ENCODE peak calls at places on chromosome X, in five cellular contexts. D is CD8-positive, alpha-beta memory T cell; E is breast epithelium; P is mucosa of descending colon; H is heart right ventricle. X is an unnamed sample. For H3K9me3, the result is how much of the 10 kb centered on the place peaks cover.

GRCh38 chrX:121009764-121010163 is 24.2 kb upstream of the CT47A1 start:
- DNase-seq in D (no peak), P (no peak), E (no peak), H (no peak), X (no peak)

GRCh38 chrX:100658936-100659335 is 14.9 kb downstream of the SRPX2 start:
- DNase-seq in D (no peak), P (no peak), E (no peak), H (no peak), X (no peak)

GRCh38 chrX:25858273-25858880 is 279.8 kb upstream of the MAGEB18 start:
- DNase-seq in P (no peak), H (no peak), E (no peak), D (no peak), X (no peak)

GRCh38 chrX:131565909-131566308 is 22.0 kb downstream of the OR13H1 start:
- DNase-seq in D (no peak), H (no peak), E (no peak), P (no peak), X (no peak)

GRCh38 chrX:12693754-12694153 is 97.5 kb upstream of the PRPS2 start:
- DNase-seq in E (no peak), H (no peak), D (no peak), P (no peak), X (no peak)

GRCh38 chrX:83916525-83916924 is 55.6 kb downstream of the CYLC1 start:
- DNase-seq in P (no peak), H (no peak), E (no peak), D (no peak), X (no peak)

GRCh38 chrX:14497184-14497666 is 32.1 kb upstream of the GLRA2 start:
- DNase-seq in E (no peak), H (no peak), P (no peak), D (no peak), X (no peak)

GRCh38 chrX:112779139-112779538 is 61.5 kb downstream of the AMOT start:
- DNase-seq in H (no peak), D (no peak), E (no peak), P (no peak), X (no peak)

GRCh38 chrX:18983711-18984380 is at the start of gene PHKA2:
- DNase-seq in P (peak), E (peak), H (peak), D (peak), X (no peak)

GRCh38 chrX:72080150-72080549 is 51.6 kb downstream of the RTL5 start:
- DNase-seq in E (no peak), D (no peak), P (no peak), H (no peak), X (no peak)

GRCh38 chrX:123138473-123138872 is 45.6 kb upstream of the GRIA3 start:
- DNase-seq in H (no peak), E (no peak), D (no peak), P (no peak), X (no peak)

GRCh38 chrX:20414781-20415445 is 148.2 kb upstream of the RPS6KA3 start:
- DNase-seq in P (no peak), D (peak), E (no peak), H (no peak), X (no peak)

GRCh38 chrX:138769918-138770317 is 58.4 kb upstream of the FGF13 start:
- DNase-seq in D (no peak), H (no peak), E (no peak), P (no peak), X (no peak)

GRCh38 chrX:153608376-153608775 is 9.4 kb upstream of the CCNQ start:
- DNase-seq in P (no peak), D (no peak), H (no peak), E (no peak), X (no peak)

GRCh38 chrX:10677490-10677889 is 57.1 kb upstream of the MID1 start:
- DNase-seq in D (no peak), E (no peak), H (no peak), P (no peak), X (no peak)

GRCh38 chrX:15751160-15751819 is 13.2 kb downstream of the CA5B start:
- DNase-seq in H (no peak), D (peak), P (no peak), E (no peak), X (no peak)

GRCh38 chrX:76433219-76433618 is 5.7 kb downstream of the MAGEE1 start:
- DNase-seq in E (no peak), D (no peak), H (no peak), P (no peak), X (no peak)

GRCh38 chrX:70429759-70430158 is 6.6 kb downstream of the GDPD2 start:
- DNase-seq in P (no peak), D (no peak), H (no peak), E (no peak), X (no peak)

GRCh38 chrX:17919896-17920446 is 58.9 kb upstream of the RAI2 start:
- DNase-seq in E (no peak), P (no peak), H (no peak), D (no peak), X (no peak)

GRCh38 chrX:155959018-155959587 is 38.4 kb upstream of the IL9R start:
- DNase-seq in D (no peak), P (no peak), E (no peak), H (no peak), X (no peak)

GRCh38 chrX:155956099-155956498 is 41.4 kb upstream of the IL9R start:
- DNase-seq in H (no peak), P (no peak), D (no peak), E (no peak), X (no peak)

GRCh38 chrX:155957843-155958242 is 39.7 kb upstream of the IL9R start:
- DNase-seq in E (no peak), H (no peak), P (no peak), D (no peak), X (no peak)

GRCh38 chrX:155954793-155955192 is 42.7 kb upstream of the IL9R start:
- DNase-seq in E (no peak), D (no peak), P (no peak), H (no peak), X (no peak)

DNA sequence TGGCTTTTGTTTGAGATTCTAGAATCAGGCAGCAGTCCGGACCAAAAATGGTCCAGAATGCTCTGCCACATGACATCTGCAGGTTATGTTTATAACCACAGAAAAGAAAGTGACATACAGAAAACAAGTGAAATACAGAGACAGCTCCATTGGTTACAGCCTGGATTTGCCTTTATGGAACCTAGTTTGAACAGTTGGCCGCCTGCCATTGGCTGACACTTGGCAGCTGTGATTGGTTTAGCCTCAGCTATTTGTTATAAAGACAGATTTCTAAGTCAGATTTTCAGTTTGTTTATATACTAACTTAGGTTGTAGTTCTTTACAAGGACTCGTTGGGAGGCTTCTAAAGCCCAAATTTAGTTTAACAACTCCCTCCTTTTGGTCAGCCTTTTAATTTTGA is 40.8 kb upstream of the IL9R start:
- DNase-seq in P (no peak), E (no peak), H (peak), D (no peak), X (no peak)
- H3K9me3 ChIP-seq in P (under half), E (under half), H (under half), D (under half), X (under half)

DNA sequence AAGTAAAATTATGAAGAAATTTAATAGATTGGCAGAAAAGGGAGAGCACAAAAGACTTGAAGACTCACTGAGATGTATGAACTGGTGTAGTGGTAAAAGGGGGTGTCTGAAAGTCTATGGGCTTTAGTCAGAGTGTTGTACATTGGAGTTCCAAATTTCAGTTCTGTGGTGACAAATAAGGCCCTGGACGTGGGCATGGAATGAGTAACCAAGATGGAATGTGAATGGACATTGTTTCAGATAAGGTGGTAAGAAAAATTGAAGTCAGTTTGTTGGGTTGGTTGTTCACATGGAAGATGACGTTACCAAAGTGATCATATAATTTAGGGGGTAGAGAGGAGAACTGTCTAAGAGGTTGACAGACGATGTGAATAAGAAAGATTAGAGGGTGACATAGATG is 13.9 kb downstream of the CYSLTR1 start:
- DNase-seq in P (no peak), E (no peak), H (no peak), D (no peak), X (no peak)
- H3K9me3 ChIP-seq in P (under half), E (under half), H (under half), D (under half), X (under half)

DNA sequence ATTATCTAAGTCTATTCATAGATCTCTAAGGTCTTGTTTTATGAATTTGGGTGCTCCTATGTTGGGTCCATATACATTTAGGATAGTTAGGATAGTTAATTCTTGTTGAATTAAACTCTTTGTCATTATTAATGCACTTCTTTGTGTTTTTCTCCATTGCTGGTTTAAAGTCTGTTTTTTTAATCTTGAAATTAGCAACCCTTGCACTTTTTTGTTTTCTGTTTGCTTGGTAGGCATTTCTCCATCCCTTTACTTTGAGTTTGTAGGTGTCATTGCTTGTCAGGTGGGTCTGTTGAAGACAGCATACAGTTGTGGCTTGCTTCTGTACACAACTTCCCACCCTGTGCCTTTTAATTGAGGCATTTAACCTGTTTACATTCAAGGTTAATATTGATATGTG is 434.8 kb downstream of the OPHN1 start:
- DNase-seq in P (no peak), E (no peak), H (no peak), D (no peak), X (no peak)
- H3K9me3 ChIP-seq in P (under half), E (half or more), H (half or more), D (under half), X (under half)

DNA sequence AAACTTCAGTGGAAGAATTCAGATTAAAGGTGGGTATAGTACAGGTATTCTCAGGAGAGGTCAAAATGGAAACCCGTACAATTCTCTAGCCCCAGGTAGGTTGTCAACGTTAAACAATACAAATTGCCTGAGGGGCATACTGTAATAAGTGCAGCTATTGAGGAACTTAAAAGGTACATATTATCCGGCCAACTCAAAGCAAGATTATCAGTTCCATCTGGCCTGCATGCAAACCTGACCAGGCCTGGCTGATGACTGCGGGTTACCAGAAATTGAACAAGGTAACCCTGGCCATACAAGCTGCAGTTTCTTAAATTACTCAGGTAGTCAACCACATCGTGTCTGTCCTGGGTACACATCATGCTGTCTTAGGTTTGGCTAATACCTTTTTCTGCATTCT is 12.3 kb upstream of the ZNF630 start:
- DNase-seq in D (no peak), E (no peak), H (no peak), P (no peak), X (no peak)
- H3K9me3 ChIP-seq in D (under half), E (under half), H (under half), P (under half), X (under half)

GRCh38 chrX:44878780-44879179 is 5.8 kb downstream of the KDM6A start:
- DNase-seq in P (no peak), D (no peak), H (no peak), E (no peak), X (no peak)

GRCh38 chrX:44876767-44877166 is 3.8 kb downstream of the KDM6A start:
- DNase-seq in E (no peak), D (no peak), H (no peak), P (no peak), X (no peak)

GRCh38 chrX:44881549-44881948 is 8.6 kb downstream of the KDM6A start:
- DNase-seq in D (no peak), P (no peak), H (no peak), E (no peak), X (no peak)

GRCh38 chrX:44884944-44885343 is 12.0 kb downstream of the KDM6A start:
- DNase-seq in D (no peak), P (no peak), E (no peak), H (no peak), X (no peak)

DNA sequence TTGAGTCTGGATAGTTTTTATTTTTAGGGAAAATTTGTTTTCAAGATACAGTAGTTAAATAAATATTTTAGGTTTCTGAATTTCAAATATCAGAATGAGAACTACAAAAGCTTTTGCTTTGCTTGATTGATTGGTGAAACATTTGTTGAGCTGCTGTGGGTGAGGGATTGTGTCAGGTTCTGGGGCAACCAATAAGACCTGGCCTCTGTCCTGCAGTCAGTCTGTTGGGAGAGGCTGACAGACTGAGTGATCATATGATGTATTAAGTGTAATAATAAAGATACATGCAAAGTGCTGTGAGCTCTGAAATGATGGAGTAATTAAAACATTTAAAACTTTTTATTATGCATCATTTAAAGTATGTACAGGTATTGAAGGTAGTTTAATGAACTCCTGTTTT is 9.6 kb downstream of the KDM6A start:
- DNase-seq in E (no peak), D (no peak), P (no peak), H (no peak), X (no peak)
- H3K9me3 ChIP-seq in E (under half), D (under half), P (under half), H (under half), X (under half)

GRCh38 chrX:73851014-73852009 is 288.3 kb downstream of the CHIC1 start:
- DNase-seq in H (no peak), E (no peak), D (no peak), P (peak), X (no peak)
- H3K9me3 ChIP-seq in H (under half), E (under half), D (under half), P (under half), X (under half)

X was measured in T-helper 17 cell.